ENCODE peak calls at places on chromosomes 11 and 22, in five cellular contexts. Z is left colon, X is germinal center, H is T follicular helper cell, T is HS-27A. S is an unnamed sample.

GRCh38 chr11:40816976-40817375 is 642.5 kb downstream of the LRRC4C start:
- DNase-seq in Z (no peak), H (no peak), X (no peak), T (no peak), S (no peak)

GRCh38 chr11:293293-293851 is 4.4 kb downstream of the PGGHG start:
- DNase-seq in H (no peak), X (no peak), Z (no peak), T (no peak), S (no peak)

GRCh38 chr11:35177370-35177769 is 38.4 kb downstream of the CD44 start:
- DNase-seq in H (no peak), X (no peak), Z (no peak), T (no peak), S (no peak)

GRCh38 chr11:119538748-119539147 is 115.8 kb upstream of the THY1 start:
- DNase-seq in H (no peak), Z (no peak), T (no peak), X (no peak), S (no peak)

GRCh38 chr22:49481651-49482399 is 345.8 kb downstream of the BRD1 start:
- DNase-seq in H (no peak), Z (no peak), T (no peak), X (no peak), S (no peak)

GRCh38 chr22:18023509-18024275 is 669 bp downstream of the MICAL3 start:
- DNase-seq in Z (peak), H (no peak), T (no peak), X (peak), S (no peak)

GRCh38 chr22:18057568-18058209 is 20.1 kb upstream of the PEX26 start:
- DNase-seq in T (no peak), H (no peak), X (peak), Z (peak), S (no peak)

GRCh38 chr11:104476454-104476853 is 312.5 kb upstream of the PDGFD start:
- DNase-seq in H (no peak), Z (no peak), X (no peak), T (no peak), S (no peak)

GRCh38 chr22:31250740-31251330 is 38.7 kb downstream of the LIMK2 start:
- DNase-seq in Z (no peak), X (no peak), T (no peak), H (no peak), S (no peak)

GRCh38 chr11:101866619-101867491 is 48.0 kb upstream of the CEP126 start:
- DNase-seq in T (no peak), Z (no peak), H (no peak), X (no peak), S (no peak)

GRCh38 chr11:12285106-12285505 is 92.3 kb upstream of the PARVA start:
- DNase-seq in H (no peak), X (no peak), T (peak), Z (no peak), S (no peak)

GRCh38 chr22:36334838-36335603 is 52.7 kb downstream of the MYH9 start:
- DNase-seq in H (peak), X (no peak), T (no peak), Z (no peak), S (peak)

GRCh38 chr11:10385696-10386095 is 69.4 kb upstream of the AMPD3 start:
- DNase-seq in X (no peak), Z (no peak), H (no peak), T (no peak), S (no peak)

GRCh38 chr22:27718186-27719032 is 83.1 kb downstream of the MN1 start:
- DNase-seq in H (no peak), Z (peak), T (peak), X (no peak), S (no peak)

GRCh38 chr11:119095066-119095880 is 6.4 kb downstream of the DPAGT1 start:
- DNase-seq in X (peak), H (peak), T (peak), Z (peak), S (peak)

GRCh38 chr22:43066134-43066533 is 23.1 kb downstream of the TTLL1 start:
- DNase-seq in T (no peak), Z (no peak), X (no peak), H (no peak), S (no peak)

GRCh38 chr11:10459029-10459970 is 4.2 kb downstream of the AMPD3 start:
- DNase-seq in T (no peak), H (peak), X (peak), Z (no peak), S (peak)

GRCh38 chr22:42617155-42617983 is 2.7 kb upstream of the POLDIP3 start:
- DNase-seq in Z (no peak), H (no peak), X (no peak), T (no peak), S (no peak)

GRCh38 chr11:119483341-119483880 is 60.4 kb upstream of the THY1 start:
- DNase-seq in Z (no peak), X (no peak), T (no peak), H (no peak), S (no peak)

GRCh38 chr22:39520874-39521857 is 804 bp downstream of the ATF4 start:
- DNase-seq in H (peak), T (no peak), Z (peak), X (peak), S (peak)

GRCh38 chr11:70482529-70482917 is 84.2 kb downstream of the CTTN start:
- DNase-seq in Z (no peak), X (no peak), T (no peak), H (no peak), S (no peak)

GRCh38 chr11:124656759-124657627 is 16.5 kb downstream of the SIAE start:
- DNase-seq in T (no peak), H (no peak), Z (no peak), X (no peak), S (no peak)

GRCh38 chr11:27012254-27012921 is 18.5 kb downstream of the FIBIN start:
- DNase-seq in X (no peak), Z (no peak), H (no peak), T (no peak), S (no peak)

GRCh38 chr22:41576877-41577276 is 12.8 kb downstream of the PMM1 start:
- DNase-seq in Z (peak), X (peak), H (no peak), T (no peak), S (no peak)

GRCh38 chr22:49915610-49916009 is 2.6 kb downstream of the ALG12 start:
- DNase-seq in Z (no peak), H (no peak), T (no peak), X (no peak), S (no peak)

GRCh38 chr22:19035474-19036228 is 86.6 kb downstream of the DGCR2 start:
- DNase-seq in Z (no peak), H (no peak), X (no peak), T (no peak), S (no peak)

GRCh38 chr11:123330948-123331347 is 99.1 kb upstream of the GRAMD1B start:
- DNase-seq in T (no peak), H (no peak), Z (no peak), X (no peak), S (no peak)

GRCh38 chr22:25564320-25564978 is at the start of gene GRK3:
- DNase-seq in Z (peak), T (peak), X (peak), H (peak), S (peak)

GRCh38 chr22:27540247-27540646 is 261.3 kb downstream of the MN1 start:
- DNase-seq in T (no peak), X (no peak), H (no peak), Z (no peak), S (no peak)

GRCh38 chr11:94948070-94948617 is 25.2 kb downstream of the CWC15 start:
- DNase-seq in H (no peak), X (no peak), Z (no peak), T (no peak), S (no peak)

GRCh38 chr11:28566643-28567042 is 458.5 kb downstream of the METTL15 start:
- DNase-seq in Z (peak), T (peak), H (no peak), X (no peak), S (no peak)

GRCh38 chr11:100716848-100717247 is 29.8 kb downstream of the ARHGAP42 start:
- DNase-seq in H (no peak), X (no peak), T (no peak), Z (no peak), S (no peak)

GRCh38 chr11:74754507-74755255 is 6.0 kb downstream of the RNF169 start:
- DNase-seq in H (no peak), X (no peak), T (peak), Z (no peak), S (no peak)

GRCh38 chr11:93017821-93018690 is 48.6 kb downstream of the MTNR1B start:
- DNase-seq in Z (no peak), T (no peak), H (no peak), X (no peak), S (no peak)

GRCh38 chr11:28701760-28702449 is 593.7 kb downstream of the METTL15 start:
- DNase-seq in T (peak), X (no peak), H (no peak), Z (no peak), S (no peak)

GRCh38 chr11:128908391-128909246 is 17.5 kb downstream of the KCNJ5 start:
- DNase-seq in H (no peak), T (peak), X (no peak), Z (peak), S (no peak)

GRCh38 chr22:36267896-36268485 is 15.1 kb downstream of the APOL1 start:
- DNase-seq in T (no peak), Z (no peak), H (no peak), X (no peak), S (no peak)

GRCh38 chr11:128616158-128616557 is 28.8 kb upstream of the ETS1 start:
- DNase-seq in X (no peak), H (no peak), Z (no peak), T (no peak), S (no peak)